ENCODE peak calls at places on chromosomes 16 and 17, in four cellular contexts. One of them, this sample, is unnamed.

GRCh38 chr17:47934856-47935255 is 6.5 kb upstream of the PNPO start:
- DNase-seq in CD8-positive, alpha-beta T cell: no peak
- DNase-seq in lung microvascular endothelial cell: no peak
- DNase-seq in activated naive CD8-positive, alpha-beta T cell treated with anti-CD3 and anti-CD28 coated beads, Interleukin-2, amount 50 U/mL, for 24 hours: no peak
- DNase-seq in this sample: no peak

GRCh38 chr17:71118039-71118438 is 948.7 kb downstream of the KCNJ2 start:
- DNase-seq in lung microvascular endothelial cell: no peak
- DNase-seq in CD8-positive, alpha-beta T cell: no peak
- DNase-seq in activated naive CD8-positive, alpha-beta T cell treated with anti-CD3 and anti-CD28 coated beads, Interleukin-2, amount 50 U/mL, for 24 hours: no peak
- DNase-seq in this sample: no peak

GRCh38 chr16:23679274-23679985 is 741 bp downstream of the PLK1 start:
- DNase-seq in lung microvascular endothelial cell: peak
- DNase-seq in activated naive CD8-positive, alpha-beta T cell treated with anti-CD3 and anti-CD28 coated beads, Interleukin-2, amount 50 U/mL, for 24 hours: peak
- DNase-seq in CD8-positive, alpha-beta T cell: no peak
- DNase-seq in this sample: no peak

GRCh38 chr17:57885148-57885915 is 35.5 kb upstream of the MRPS23 start:
- DNase-seq in lung microvascular endothelial cell: no peak
- DNase-seq in activated naive CD8-positive, alpha-beta T cell treated with anti-CD3 and anti-CD28 coated beads, Interleukin-2, amount 50 U/mL, for 24 hours: no peak
- DNase-seq in CD8-positive, alpha-beta T cell: no peak
- DNase-seq in this sample: no peak

GRCh38 chr17:28324272-28324745 is 5.3 kb downstream of the TMEM97 start:
- DNase-seq in activated naive CD8-positive, alpha-beta T cell treated with anti-CD3 and anti-CD28 coated beads, Interleukin-2, amount 50 U/mL, for 24 hours: no peak
- DNase-seq in lung microvascular endothelial cell: no peak
- DNase-seq in CD8-positive, alpha-beta T cell: no peak
- DNase-seq in this sample: no peak

GRCh38 chr17:41801374-41802062 is 10.2 kb downstream of the P3H4 start:
- DNase-seq in activated naive CD8-positive, alpha-beta T cell treated with anti-CD3 and anti-CD28 coated beads, Interleukin-2, amount 50 U/mL, for 24 hours: peak
- DNase-seq in lung microvascular endothelial cell: peak
- DNase-seq in CD8-positive, alpha-beta T cell: peak
- DNase-seq in this sample: peak

GRCh38 chr16:66741131-66741900 is 10.1 kb downstream of the DYNC1LI2 start:
- DNase-seq in lung microvascular endothelial cell: peak
- DNase-seq in CD8-positive, alpha-beta T cell: no peak
- DNase-seq in activated naive CD8-positive, alpha-beta T cell treated with anti-CD3 and anti-CD28 coated beads, Interleukin-2, amount 50 U/mL, for 24 hours: no peak
- DNase-seq in this sample: peak

GRCh38 chr16:50303605-50304466 is 37.5 kb downstream of the ADCY7 start:
- DNase-seq in lung microvascular endothelial cell: no peak
- DNase-seq in activated naive CD8-positive, alpha-beta T cell treated with anti-CD3 and anti-CD28 coated beads, Interleukin-2, amount 50 U/mL, for 24 hours: no peak
- DNase-seq in CD8-positive, alpha-beta T cell: no peak
- DNase-seq in this sample: no peak

GRCh38 chr17:66420961-66421371 is 118.6 kb downstream of the PRKCA start:
- DNase-seq in activated naive CD8-positive, alpha-beta T cell treated with anti-CD3 and anti-CD28 coated beads, Interleukin-2, amount 50 U/mL, for 24 hours: no peak
- DNase-seq in CD8-positive, alpha-beta T cell: no peak
- DNase-seq in lung microvascular endothelial cell: peak
- DNase-seq in this sample: no peak

GRCh38 chr16:77431131-77431670 is 3.6 kb downstream of the ADAMTS18 start:
- DNase-seq in lung microvascular endothelial cell: peak
- DNase-seq in activated naive CD8-positive, alpha-beta T cell treated with anti-CD3 and anti-CD28 coated beads, Interleukin-2, amount 50 U/mL, for 24 hours: no peak
- DNase-seq in CD8-positive, alpha-beta T cell: no peak
- DNase-seq in this sample: peak

GRCh38 chr16:51409001-51409675 is 258.1 kb upstream of the SALL1 start:
- DNase-seq in lung microvascular endothelial cell: no peak
- DNase-seq in CD8-positive, alpha-beta T cell: no peak
- DNase-seq in activated naive CD8-positive, alpha-beta T cell treated with anti-CD3 and anti-CD28 coated beads, Interleukin-2, amount 50 U/mL, for 24 hours: no peak
- DNase-seq in this sample: no peak

GRCh38 chr17:74297941-74298340 is 23.9 kb downstream of the DNAI2 start:
- DNase-seq in CD8-positive, alpha-beta T cell: no peak
- DNase-seq in lung microvascular endothelial cell: no peak
- DNase-seq in activated naive CD8-positive, alpha-beta T cell treated with anti-CD3 and anti-CD28 coated beads, Interleukin-2, amount 50 U/mL, for 24 hours: peak
- DNase-seq in this sample: no peak

GRCh38 chr17:42289863-42290165 is 1.5 kb downstream of the STAT5A start:
- DNase-seq in lung microvascular endothelial cell: no peak
- DNase-seq in activated naive CD8-positive, alpha-beta T cell treated with anti-CD3 and anti-CD28 coated beads, Interleukin-2, amount 50 U/mL, for 24 hours: peak
- DNase-seq in CD8-positive, alpha-beta T cell: peak
- DNase-seq in this sample: no peak

GRCh38 chr17:79944251-79944812 is 91.3 kb downstream of the TBC1D16 start:
- DNase-seq in activated naive CD8-positive, alpha-beta T cell treated with anti-CD3 and anti-CD28 coated beads, Interleukin-2, amount 50 U/mL, for 24 hours: no peak
- DNase-seq in lung microvascular endothelial cell: no peak
- DNase-seq in CD8-positive, alpha-beta T cell: no peak
- DNase-seq in this sample: no peak

GRCh38 chr16:31094088-31094423 is 541 bp downstream of the VKORC1 start:
- DNase-seq in lung microvascular endothelial cell: no peak
- DNase-seq in CD8-positive, alpha-beta T cell: no peak
- DNase-seq in activated naive CD8-positive, alpha-beta T cell treated with anti-CD3 and anti-CD28 coated beads, Interleukin-2, amount 50 U/mL, for 24 hours: peak
- DNase-seq in this sample: no peak

GRCh38 chr16:62363451-62363850 is 327.2 kb upstream of the CDH8 start:
- DNase-seq in lung microvascular endothelial cell: peak
- DNase-seq in activated naive CD8-positive, alpha-beta T cell treated with anti-CD3 and anti-CD28 coated beads, Interleukin-2, amount 50 U/mL, for 24 hours: no peak
- DNase-seq in CD8-positive, alpha-beta T cell: no peak
- DNase-seq in this sample: no peak

GRCh38 chr17:3602499-3602898 is 6.7 kb downstream of the TRPV1 start:
- DNase-seq in activated naive CD8-positive, alpha-beta T cell treated with anti-CD3 and anti-CD28 coated beads, Interleukin-2, amount 50 U/mL, for 24 hours: peak
- DNase-seq in CD8-positive, alpha-beta T cell: no peak
- DNase-seq in lung microvascular endothelial cell: peak
- DNase-seq in this sample: no peak

GRCh38 chr16:11698271-11698689 is 30.0 kb downstream of the SNN start:
- DNase-seq in activated naive CD8-positive, alpha-beta T cell treated with anti-CD3 and anti-CD28 coated beads, Interleukin-2, amount 50 U/mL, for 24 hours: no peak
- DNase-seq in lung microvascular endothelial cell: no peak
- DNase-seq in CD8-positive, alpha-beta T cell: no peak
- DNase-seq in this sample: no peak

GRCh38 chr17:30095507-30096244 is 20.9 kb upstream of the NSRP1 start:
- DNase-seq in CD8-positive, alpha-beta T cell: no peak
- DNase-seq in activated naive CD8-positive, alpha-beta T cell treated with anti-CD3 and anti-CD28 coated beads, Interleukin-2, amount 50 U/mL, for 24 hours: no peak
- DNase-seq in lung microvascular endothelial cell: peak
- DNase-seq in this sample: no peak

This sample was measured in cerebellar nuclear complex.